ENCODE peak calls at places on chromosomes 16 and 17, in seven cellular contexts. P, L, F, I, Z, Q and A are unnamed samples.

GRCh38 chr17:27086526-27086925 is 207.4 kb upstream of the WSB1 start:
- DNase-seq in P (no peak), L (no peak), F (no peak), I (no peak), Z (no peak), Q (no peak), A (no peak)

GRCh38 chr17:31216053-31216751 is 80.8 kb downstream of the OMG start:
- DNase-seq in P (no peak), L (no peak), F (no peak), I (no peak), Z (no peak), Q (no peak), A (no peak)

GRCh38 chr16:17173134-17173729 is 297.5 kb downstream of the XYLT1 start:
- DNase-seq in P (peak; percentile 24), L (no peak), F (no peak), I (peak; percentile 41), Z (peak; percentile 58), Q (peak; percentile 76), A (no peak)

GRCh38 chr16:25978227-25978626 is 286.5 kb downstream of the HS3ST4 start:
- DNase-seq in P (no peak), L (no peak), F (no peak), I (peak; percentile 39), Z (no peak), Q (no peak), A (no peak)

GRCh38 chr17:16407911-16408588 is 7.3 kb upstream of the TRPV2 start:
- DNase-seq in P (peak; percentile 64), L (no peak), F (peak; percentile 52), I (peak; percentile 78), Z (peak; percentile 79), Q (peak; percentile 81), A (no peak)

GRCh38 chr16:72179592-72179991 is 7.6 kb upstream of the PMFBP1 start:
- DNase-seq in P (no peak), L (no peak), F (no peak), I (no peak), Z (no peak), Q (no peak), A (no peak)

GRCh38 chr16:27455700-27456099 is 53.7 kb downstream of the IL21R start:
- DNase-seq in P (no peak), L (no peak), F (no peak), I (no peak), Z (no peak), Q (no peak), A (no peak)

GRCh38 chr16:53912155-53912554 is 208.2 kb downstream of the FTO start:
- DNase-seq in P (no peak), L (no peak), F (no peak), I (no peak), Z (no peak), Q (no peak), A (no peak)

GRCh38 chr17:4449736-4450135 is 16.0 kb downstream of the SPNS3 start:
- DNase-seq in P (no peak), L (peak; percentile 82), F (no peak), I (peak; percentile 44), Z (no peak), Q (no peak), A (no peak)

GRCh38 chr16:79597277-79597676 is 3.3 kb downstream of the MAF start:
- DNase-seq in P (no peak), L (no peak), F (no peak), I (no peak), Z (no peak), Q (no peak), A (no peak)

GRCh38 chr17:70552230-70552981 is 383.1 kb downstream of the KCNJ2 start:
- DNase-seq in P (no peak), L (no peak), F (no peak), I (no peak), Z (no peak), Q (no peak), A (no peak)

GRCh38 chr17:39739020-39739884 is 1.5 kb downstream of the GRB7 start:
- DNase-seq in P (no peak), L (peak; percentile 87), F (no peak), I (peak; percentile 89), Z (no peak), Q (no peak), A (no peak)

GRCh38 chr16:3171855-3172593 is 16.0 kb upstream of the OR1F1 start:
- DNase-seq in P (no peak), L (no peak), F (no peak), I (no peak), Z (no peak), Q (no peak), A (no peak)

GRCh38 chr16:57263585-57264351 is 18.7 kb downstream of the ARL2BP start:
- DNase-seq in P (no peak), L (no peak), F (no peak), I (no peak), Z (no peak), Q (peak; percentile 54), A (no peak)

GRCh38 chr16:75099738-75100615 is 16.6 kb downstream of the LDHD start:
- DNase-seq in P (no peak), L (peak; percentile 57), F (peak; percentile 55), I (no peak), Z (peak; percentile 37), Q (no peak), A (no peak)

GRCh38 chr17:64252831-64253230 is 10.2 kb downstream of the TEX2 start:
- DNase-seq in P (no peak), L (no peak), F (no peak), I (no peak), Z (no peak), Q (no peak), A (no peak)

GRCh38 chr17:44387773-44388172 is 1.7 kb downstream of the ITGA2B start:
- DNase-seq in P (no peak), L (no peak), F (no peak), I (no peak), Z (no peak), Q (no peak), A (no peak)

GRCh38 chr17:40065041-40065770 is 2.4 kb downstream of the THRA start:
- DNase-seq in P (peak; percentile 37), L (no peak), F (no peak), I (no peak), Z (no peak), Q (no peak), A (no peak)

GRCh38 chr17:21125862-21126261 is 902 bp upstream of the DHRS7B start:
- DNase-seq in P (no peak), L (no peak), F (no peak), I (no peak), Z (peak; percentile 66), Q (no peak), A (peak; percentile 52)

GRCh38 chr16:77679901-77680300 is 42.4 kb upstream of the NUDT7 start:
- DNase-seq in P (no peak), L (no peak), F (no peak), I (no peak), Z (no peak), Q (no peak), A (no peak)

GRCh38 chr16:1237990-1238389 is 2.5 kb upstream of the TPSAB1 start:
- DNase-seq in P (no peak), L (no peak), F (no peak), I (no peak), Z (no peak), Q (no peak), A (no peak)

GRCh38 chr17:50533720-50534148 is 1.2 kb downstream of the EPN3 start:
- DNase-seq in P (peak; percentile 79), L (peak; percentile 62), F (peak; percentile 73), I (peak; percentile 97), Z (no peak), Q (no peak), A (no peak)
- H3K27ac ChIP-seq in P (peak overlapping the region; percentile 90), L (no peak overlapping the region), F (peak overlapping the region; percentile 68), I (peak overlapping the region; percentile 95), Z (peak overlapping the region; percentile 82), Q (no peak overlapping the region), A (no peak overlapping the region)

GRCh38 chr16:74025-74424 is 1.6 kb upstream of the RHBDF1 start:
- DNase-seq in P (peak; percentile 84), L (no peak), F (peak; percentile 75), I (no peak), Z (no peak), Q (no peak), A (no peak)
- H3K4me1 ChIP-seq in P (peaks cover 94% of the 10 kb centered on the region), L (peaks cover 80% of the 10 kb centered on the region), F (peaks cover 89% of the 10 kb centered on the region), I (peaks cover 75% of the 10 kb centered on the region), Z (no peaks in the 10 kb centered on the region), Q (peaks cover 13% of the 10 kb centered on the region), A (peaks cover 22% of the 10 kb centered on the region)

GRCh38 chr16:21117567-21117966 is 33.1 kb downstream of the DNAH3 start:
- DNase-seq in P (no peak), L (no peak), F (no peak), I (no peak), Z (no peak), Q (no peak), A (no peak)
- H3K4me3 ChIP-seq in P (no peak overlapping the region), L (no peak overlapping the region), F (no peak overlapping the region), I (no peak overlapping the region), Z (no peak overlapping the region), Q (no peak overlapping the region), A (no peak overlapping the region)

DNA sequence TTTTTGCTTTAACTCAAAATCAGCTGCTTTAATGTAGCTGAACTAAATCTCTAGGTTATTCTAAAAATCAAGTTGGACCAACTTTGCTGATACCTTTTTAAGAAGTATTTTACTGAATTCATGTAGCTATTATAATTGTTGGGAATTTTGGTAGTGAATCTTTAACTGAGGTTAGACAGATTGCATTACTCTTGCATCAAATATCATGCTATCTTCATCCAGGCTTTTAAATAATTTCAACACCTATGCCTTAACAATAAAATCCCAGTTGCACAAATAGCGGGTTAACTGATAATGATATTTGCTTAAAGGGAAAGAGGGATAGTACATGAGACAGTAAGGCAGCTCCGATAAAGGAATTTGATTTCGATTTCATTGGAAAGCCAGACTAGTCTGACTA is 241.3 kb upstream of the TBX2 start:
- DNase-seq in P (no peak), L (no peak), F (no peak), I (no peak), Z (no peak), Q (no peak), A (no peak)
- H3K27ac ChIP-seq in P (peak overlapping the region; percentile 54), L (peak overlapping the region; percentile 53), F (no peak overlapping the region), I (no peak overlapping the region), Z (no peak overlapping the region), Q (no peak overlapping the region), A (no peak overlapping the region)

GRCh38 chr17:78381601-78382168 is 3.2 kb downstream of the PGS1 start:
- DNase-seq in P (no peak), L (peak; percentile 5), F (no peak), I (no peak), Z (no peak), Q (no peak), A (peak; percentile 40)

GRCh38 chr17:78380370-78380769 is 1.9 kb downstream of the PGS1 start:
- DNase-seq in P (no peak), L (no peak), F (no peak), I (no peak), Z (no peak), Q (no peak), A (no peak)

GRCh38 chr17:78377858-78378224 is 608 bp upstream of the PGS1 start:
- DNase-seq in P (no peak), L (peak; percentile 75), F (peak; percentile 9), I (no peak), Z (no peak), Q (no peak), A (no peak)

GRCh38 chr17:78378225-78379133 is at the start of gene PGS1:
- DNase-seq in P (peak; percentile 88), L (peak; percentile 96), F (peak; percentile 85), I (peak; percentile 83), Z (peak; percentile 80), Q (peak; percentile 84), A (peak; percentile 63)

GRCh38 chr17:78379134-78379497 is 667 bp downstream of the PGS1 start:
- DNase-seq in P (no peak), L (no peak), F (no peak), I (no peak), Z (no peak), Q (no peak), A (no peak)
- H3K4me1 ChIP-seq in P (peaks cover 73% of the 10 kb centered on the region), L (peaks cover 90% of the 10 kb centered on the region), F (peaks cover 43% of the 10 kb centered on the region), I (peaks cover 49% of the 10 kb centered on the region), Z (peaks cover 8% of the 10 kb centered on the region), Q (no peaks in the 10 kb centered on the region), A (peaks cover 39% of the 10 kb centered on the region)